ENCODE peak calls at places on chromosome 15, in seven cellular contexts. Q is fibroblast of lung; F is cardiac muscle cell; J is CD8-positive, alpha-beta memory T cell; O is IMR-90; Y is brain microvascular endothelial cell; S is CD8-positive, alpha-beta T cell. T is an unnamed sample. For H3K27me3, the result is how much of the 10 kb centered on the place peaks cover.

GRCh38 chr15:61137139-61137792 is 91.8 kb downstream of the RORA start:
- DNase-seq in Q (no peak), F (no peak), J (no peak), O (no peak), Y (no peak), S (no peak), T (no peak)

GRCh38 chr15:70625438-70625837 is 137.9 kb downstream of the UACA start:
- DNase-seq in Q (no peak), F (no peak), J (no peak), O (no peak), Y (no peak), S (no peak), T (no peak)

GRCh38 chr15:77027697-77028450 is 32.9 kb downstream of the PSTPIP1 start:
- DNase-seq in Q (peak), F (peak), J (no peak), O (no peak), Y (no peak), S (peak), T (no peak)

GRCh38 chr15:100215031-100215842 is 126.5 kb downstream of the ADAMTS17 start:
- DNase-seq in Q (no peak), F (no peak), J (no peak), O (no peak), Y (no peak), S (no peak), T (no peak)

GRCh38 chr15:82298520-82298919 is 35.9 kb downstream of the SAXO2 start:
- DNase-seq in Q (peak), F (peak), J (peak), O (no peak), Y (no peak), S (peak), T (no peak)

GRCh38 chr15:70348581-70349344 is 251.0 kb upstream of the TLE3 start:
- DNase-seq in Q (peak), F (peak), J (no peak), O (no peak), Y (no peak), S (no peak), T (no peak)

GRCh38 chr15:40314723-40315276 is 7.1 kb upstream of the PLCB2 start:
- DNase-seq in Q (peak), F (peak), J (no peak), O (peak), Y (no peak), S (no peak), T (no peak)

GRCh38 chr15:81303241-81304225 is 20.4 kb downstream of the STARD5 start:
- DNase-seq in Q (peak), F (peak), J (no peak), O (peak), Y (peak), S (no peak), T (no peak)

GRCh38 chr15:29533667-29534066 is 264.0 kb upstream of the NSMCE3 start:
- DNase-seq in Q (no peak), F (peak), J (no peak), O (no peak), Y (no peak), S (no peak), T (no peak)

GRCh38 chr15:58931985-58932384 is 1.5 kb downstream of the SLTM start:
- DNase-seq in Q (peak), F (peak), J (no peak), O (peak), Y (no peak), S (no peak), T (no peak)

GRCh38 chr15:38688761-38689160 is 124.1 kb upstream of the RASGRP1 start:
- DNase-seq in Q (no peak), F (no peak), J (peak), O (no peak), Y (no peak), S (peak), T (no peak)

GRCh38 chr15:68820205-68820588 is 498 bp downstream of the ANP32A start:
- DNase-seq in Q (no peak), F (peak), J (no peak), O (no peak), Y (peak), S (peak), T (peak)

GRCh38 chr15:52289629-52290081 is 5.9 kb downstream of the MYO5C start:
- DNase-seq in Q (peak), F (no peak), J (no peak), O (no peak), Y (no peak), S (no peak), T (no peak)

GRCh38 chr15:72535911-72536310 is 61.8 kb downstream of the ARIH1 start:
- DNase-seq in Q (no peak), F (no peak), J (no peak), O (no peak), Y (no peak), S (no peak), T (no peak)

GRCh38 chr15:25184356-25185155 is 229.8 kb downstream of the SNRPN start:
- DNase-seq in Q (no peak), F (no peak), J (no peak), O (no peak), Y (no peak), S (no peak), T (peak)

GRCh38 chr15:75891895-75892294 is 11.8 kb upstream of the FBXO22 start:
- DNase-seq in Q (peak), F (peak), J (no peak), O (peak), Y (peak), S (no peak), T (no peak)

GRCh38 chr15:48785195-48785594 is 25.7 kb downstream of the CEP152 start:
- DNase-seq in Q (no peak), F (no peak), J (no peak), O (no peak), Y (no peak), S (no peak), T (no peak)

GRCh38 chr15:45131510-45131909 is 1.7 kb downstream of the DUOX1 start:
- DNase-seq in Q (no peak), F (no peak), J (no peak), O (no peak), Y (no peak), S (no peak), T (no peak)
- H3K27me3 ChIP-seq in Q (half or more), F (half or more), J (under half), O (half or more), Y (half or more), S (under half), T (under half)

GRCh38 chr15:73865379-73865778 is 8.0 kb upstream of the TBC1D21 start:
- DNase-seq in Q (no peak), F (no peak), J (no peak), O (no peak), Y (no peak), S (no peak), T (no peak)
- H3K27me3 ChIP-seq in Q (under half), F (under half), J (under half), O (half or more), Y (under half), S (under half), T (under half)

DNA sequence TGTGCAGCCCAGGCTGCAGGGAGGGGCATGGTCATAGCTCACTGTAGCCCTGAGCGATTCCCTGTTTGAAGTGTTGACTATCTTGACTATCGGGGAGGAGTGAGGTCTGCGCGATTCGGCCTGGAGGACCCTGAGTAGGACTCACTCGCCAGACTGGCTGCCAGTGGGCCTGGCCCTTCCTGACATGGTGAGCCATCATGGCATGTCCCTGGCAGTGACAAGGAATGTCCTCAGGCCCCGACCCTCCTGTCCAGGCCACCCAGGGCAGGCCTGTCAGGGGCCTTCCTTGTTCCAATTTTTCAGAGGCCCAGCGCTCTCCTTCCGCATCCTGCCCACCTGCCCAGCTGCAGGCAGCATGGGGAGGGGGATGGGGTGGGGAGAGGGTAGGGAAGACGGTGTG is 5.2 kb upstream of the OCA2 start:
- DNase-seq in Q (no peak), F (no peak), J (no peak), O (no peak), Y (no peak), S (no peak), T (no peak)
- H3K27me3 ChIP-seq in Q (under half), F (half or more), J (under half), O (under half), Y (under half), S (under half), T (under half)

DNA sequence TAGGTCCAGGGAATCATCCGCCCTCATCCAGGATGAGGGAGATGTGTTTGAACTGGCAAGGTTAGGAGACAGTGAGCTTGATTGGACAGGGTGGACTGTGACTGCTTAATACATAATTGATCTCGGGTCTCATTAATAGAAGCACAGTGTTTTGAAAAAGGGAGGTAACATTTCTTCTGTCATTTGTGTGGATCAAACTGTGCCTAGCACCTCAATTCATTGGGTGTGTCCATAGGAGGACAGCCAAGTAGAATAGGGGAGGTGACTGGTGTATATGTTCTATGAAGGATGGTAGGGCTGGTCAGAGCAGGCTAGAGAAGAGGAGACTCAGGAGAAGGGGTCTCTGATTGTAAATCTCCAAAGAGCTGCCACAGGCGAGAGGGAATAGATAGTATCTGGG is 2.8 kb upstream of the INSYN1 start:
- DNase-seq in Q (no peak), F (no peak), J (no peak), O (no peak), Y (no peak), S (no peak), T (no peak)
- H3K27me3 ChIP-seq in Q (under half), F (under half), J (under half), O (half or more), Y (under half), S (under half), T (under half)

GRCh38 chr15:42704492-42704926 is 32.4 kb downstream of the CDAN1 start:
- DNase-seq in Q (peak), F (peak), J (peak), O (peak), Y (peak), S (peak), T (peak)

GRCh38 chr15:42707068-42707467 is 29.9 kb downstream of the CDAN1 start:
- DNase-seq in Q (peak), F (peak), J (no peak), O (peak), Y (no peak), S (no peak), T (no peak)

GRCh38 chr15:42710662-42711061 is 26.3 kb downstream of the CDAN1 start:
- DNase-seq in Q (no peak), F (no peak), J (no peak), O (no peak), Y (no peak), S (no peak), T (no peak)

GRCh38 chr15:42707873-42708544 is 28.9 kb downstream of the CDAN1 start:
- DNase-seq in Q (no peak), F (no peak), J (no peak), O (no peak), Y (no peak), S (no peak), T (no peak)

DNA sequence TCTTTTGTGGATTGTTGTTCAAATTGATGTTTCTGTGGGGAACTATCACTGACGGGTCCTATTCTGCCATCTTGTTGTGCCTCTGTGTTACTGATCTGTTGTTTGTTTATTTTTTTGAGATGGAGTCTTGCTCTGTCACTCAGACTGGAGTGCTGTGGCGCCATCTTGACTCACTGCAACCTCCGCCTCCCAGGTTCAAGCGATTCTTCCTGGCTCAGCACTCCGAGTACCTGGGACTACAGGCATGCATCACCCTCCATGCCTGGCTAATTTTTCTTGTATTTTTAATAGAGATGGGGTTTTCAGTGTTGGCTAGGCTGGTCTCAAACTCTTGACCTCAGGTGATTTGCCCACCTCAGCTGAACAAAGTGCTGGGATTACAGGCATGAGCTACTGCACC is 31.6 kb downstream of the CDAN1 start:
- DNase-seq in Q (no peak), F (no peak), J (no peak), O (no peak), Y (no peak), S (no peak), T (no peak)
- H3K27me3 ChIP-seq in Q (under half), F (under half), J (under half), O (under half), Y (under half), S (under half), T (under half)

GRCh38 chr15:42083916-42084315 is 10.4 kb downstream of the PLA2G4D start:
- DNase-seq in Q (no peak), F (no peak), J (no peak), O (no peak), Y (no peak), S (no peak), T (no peak)
- H3K27me3 ChIP-seq in Q (under half), F (under half), J (under half), O (half or more), Y (under half), S (under half), T (under half)

GRCh38 chr15:79209116-79209515 is 73.4 kb upstream of the ANKRD34C start:
- DNase-seq in Q (no peak), F (no peak), J (no peak), O (no peak), Y (no peak), S (no peak), T (no peak)
- H3K27me3 ChIP-seq in Q (under half), F (under half), J (under half), O (under half), Y (under half), S (under half), T (under half)

GRCh38 chr15:78875107-78875914 is 2.6 kb downstream of the MORF4L1 start:
- DNase-seq in Q (no peak), F (no peak), J (no peak), O (peak), Y (no peak), S (no peak), T (no peak)
- H3K27me3 ChIP-seq in Q (under half), F (under half), J (under half), O (under half), Y (under half), S (under half), T (under half)

DNA sequence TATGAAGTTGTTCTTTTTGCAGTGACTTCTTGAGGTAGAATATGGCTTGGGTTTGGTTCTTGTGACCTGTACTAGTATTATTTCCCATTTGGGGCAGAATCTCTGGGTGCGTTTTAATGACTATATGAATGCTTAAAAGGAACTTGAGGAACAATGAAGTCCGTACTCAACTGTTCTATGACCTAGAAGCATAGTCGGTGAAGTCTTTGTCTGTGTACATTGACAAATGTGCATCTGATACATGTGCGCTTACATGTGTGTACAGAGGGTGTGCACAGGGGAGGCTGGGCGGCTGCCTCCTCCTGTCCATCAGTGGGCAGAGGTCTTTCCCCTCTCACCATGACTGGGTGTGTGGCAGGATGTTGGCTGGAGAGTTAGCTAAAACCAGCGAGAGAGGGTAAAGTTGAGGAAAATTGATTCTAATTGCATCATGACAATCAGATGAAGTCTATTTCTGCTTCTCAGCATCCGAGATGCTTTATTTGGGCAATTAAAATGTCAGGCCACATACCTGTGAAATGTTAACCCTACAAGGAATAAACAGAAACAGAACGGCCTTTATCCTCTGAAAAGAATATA is 1.0 kb upstream of the NR2F2 start:
- DNase-seq in Q (peak), F (no peak), J (no peak), O (no peak), Y (peak), S (no peak), T (no peak)
- H3K27me3 ChIP-seq in Q (under half), F (half or more), J (half or more), O (under half), Y (under half), S (under half), T (under half)

GRCh38 chr15:93245616-93246122 is 156.7 kb upstream of the RGMA start:
- DNase-seq in Q (no peak), F (no peak), J (no peak), O (no peak), Y (no peak), S (no peak), T (no peak)
- H3K27me3 ChIP-seq in Q (under half), F (under half), J (under half), O (under half), Y (under half), S (under half), T (under half)

T was measured in Caco-2.